ENCODE peak calls at places on chromosome 10, in six cellular contexts. One of them, this sample, is unnamed.

GRCh38 chr10:79446451-79447020 is 1.1 kb upstream of the ZCCHC24 start:
- DNase-seq in A549: peak; percentile 18
- DNase-seq in transverse colon: peak; percentile 58
- DNase-seq in SK-N-SH: peak; percentile 91
- DNase-seq in ovary: peak; percentile 85
- DNase-seq in sigmoid colon: peak; percentile 91
- DNase-seq in this sample: no peak

GRCh38 chr10:101241840-101242707 is 12.8 kb upstream of the LBX1 start:
- DNase-seq in sigmoid colon: no peak
- DNase-seq in A549: no peak
- DNase-seq in ovary: no peak
- DNase-seq in SK-N-SH: no peak
- DNase-seq in transverse colon: no peak
- DNase-seq in this sample: no peak

GRCh38 chr10:95785942-95786669 is 30.1 kb downstream of the ENTPD1 start:
- DNase-seq in ovary: no peak
- DNase-seq in A549: no peak
- DNase-seq in SK-N-SH: no peak
- DNase-seq in sigmoid colon: no peak
- DNase-seq in transverse colon: no peak
- DNase-seq in this sample: no peak

GRCh38 chr10:119737827-119738226 is 12.0 kb downstream of the INPP5F start:
- DNase-seq in sigmoid colon: no peak
- DNase-seq in A549: peak; percentile 94
- DNase-seq in ovary: no peak
- DNase-seq in transverse colon: peak; percentile 30
- DNase-seq in SK-N-SH: no peak
- DNase-seq in this sample: no peak

GRCh38 chr10:124092270-124093075 is 925 bp downstream of the CHST15 start:
- DNase-seq in A549: peak; percentile 62
- DNase-seq in ovary: peak; percentile 81
- DNase-seq in SK-N-SH: peak; percentile 80
- DNase-seq in sigmoid colon: peak; percentile 87
- DNase-seq in transverse colon: peak; percentile 77
- DNase-seq in this sample: no peak

GRCh38 chr10:7679256-7679655 is 12.5 kb upstream of the ITIH5 start:
- DNase-seq in sigmoid colon: no peak
- DNase-seq in ovary: no peak
- DNase-seq in SK-N-SH: no peak
- DNase-seq in transverse colon: no peak
- DNase-seq in A549: no peak
- DNase-seq in this sample: no peak

GRCh38 chr10:58662314-58662713 is 149.6 kb downstream of the BICC1 start:
- DNase-seq in ovary: no peak
- DNase-seq in sigmoid colon: no peak
- DNase-seq in A549: peak; percentile 57
- DNase-seq in SK-N-SH: no peak
- DNase-seq in transverse colon: no peak
- DNase-seq in this sample: no peak

GRCh38 chr10:100829933-100830727 is 82.6 kb upstream of the SLF2 start:
- DNase-seq in A549: no peak
- DNase-seq in ovary: no peak
- DNase-seq in transverse colon: no peak
- DNase-seq in sigmoid colon: peak; percentile 53
- DNase-seq in SK-N-SH: no peak
- DNase-seq in this sample: no peak

GRCh38 chr10:13955426-13955825 is 368.7 kb downstream of the PRPF18 start:
- DNase-seq in A549: no peak
- DNase-seq in SK-N-SH: no peak
- DNase-seq in transverse colon: no peak
- DNase-seq in sigmoid colon: no peak
- DNase-seq in ovary: no peak
- DNase-seq in this sample: no peak

GRCh38 chr10:102647433-102648268 is 3.4 kb downstream of the TRIM8 start:
- DNase-seq in sigmoid colon: no peak
- DNase-seq in SK-N-SH: no peak
- DNase-seq in transverse colon: no peak
- DNase-seq in ovary: no peak
- DNase-seq in A549: no peak
- DNase-seq in this sample: no peak
- H3K4me3 ChIP-seq in sigmoid colon: peak overlapping the region; percentile 81
- H3K4me3 ChIP-seq in SK-N-SH: peak overlapping the region; percentile 56
- H3K4me3 ChIP-seq in transverse colon: peak overlapping the region; percentile 89
- H3K4me3 ChIP-seq in ovary: peak overlapping the region; percentile 69
- H3K4me3 ChIP-seq in A549: no peak overlapping the region
- H3K4me3 ChIP-seq in this sample: peak overlapping the region; percentile 96

DNA sequence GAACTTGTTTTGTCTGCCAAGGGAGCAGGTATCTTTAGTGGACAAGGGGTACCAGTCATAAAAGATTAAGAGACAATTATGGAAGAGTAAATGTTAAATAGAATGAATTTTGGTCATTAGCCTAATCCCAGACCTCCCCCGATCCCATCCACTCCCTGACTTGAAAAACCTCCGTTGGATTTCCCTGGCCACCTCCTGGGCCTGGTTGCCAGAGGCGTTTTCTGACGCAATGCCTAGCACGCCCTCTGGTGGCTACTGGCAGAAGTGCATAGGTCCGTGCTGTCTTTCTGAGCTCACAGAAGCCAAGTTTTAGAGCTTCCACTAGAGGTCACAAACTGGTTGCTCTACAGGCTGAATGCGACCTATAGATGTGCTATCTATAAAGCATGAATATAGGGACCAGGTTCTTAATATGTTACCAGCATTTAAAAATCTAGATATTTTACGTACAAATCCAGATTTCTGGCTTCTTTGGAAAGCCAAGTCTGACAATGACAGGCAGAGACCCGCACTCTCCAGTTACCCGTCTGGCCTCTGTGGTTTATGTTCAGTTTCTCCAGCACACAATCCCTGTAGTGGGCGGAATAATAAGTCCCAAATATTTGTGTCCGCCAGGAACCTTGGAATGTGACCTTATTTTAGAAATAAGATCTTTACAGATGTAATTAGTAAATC is 39.8 kb downstream of the SPOCK2 start:
- DNase-seq in SK-N-SH: peak; percentile 88
- DNase-seq in transverse colon: peak; percentile 94
- DNase-seq in ovary: peak; percentile 96
- DNase-seq in A549: peak; percentile 94
- DNase-seq in sigmoid colon: peak; percentile 95
- DNase-seq in this sample: peak; percentile 98
- TF ChIP-seq EP300 in SK-N-SH: no peak
- TF ChIP-seq EP300 in transverse colon: no peak
- TF ChIP-seq EP300 in ovary: no peak
- TF ChIP-seq EP300 in A549: no peak
- TF ChIP-seq EP300 in sigmoid colon: no peak
- TF ChIP-seq EP300 in this sample: no peak

GRCh38 chr10:110150981-110151380 is 56.4 kb upstream of the MXI1 start:
- DNase-seq in SK-N-SH: no peak
- DNase-seq in ovary: no peak
- DNase-seq in A549: no peak
- DNase-seq in transverse colon: no peak
- DNase-seq in sigmoid colon: no peak
- DNase-seq in this sample: peak; percentile 75
- H3K4me3 ChIP-seq in SK-N-SH: no peak overlapping the region
- H3K4me3 ChIP-seq in ovary: no peak overlapping the region
- H3K4me3 ChIP-seq in A549: no peak overlapping the region
- H3K4me3 ChIP-seq in transverse colon: no peak overlapping the region
- H3K4me3 ChIP-seq in sigmoid colon: no peak overlapping the region
- H3K4me3 ChIP-seq in this sample: no peak overlapping the region

GRCh38 chr10:3241128-3242057 is 68.8 kb upstream of the PITRM1 start:
- DNase-seq in A549: no peak
- DNase-seq in ovary: no peak
- DNase-seq in transverse colon: no peak
- DNase-seq in SK-N-SH: no peak
- DNase-seq in sigmoid colon: no peak
- DNase-seq in this sample: no peak
- TF ChIP-seq EP300 in A549: no peak
- TF ChIP-seq EP300 in ovary: no peak
- TF ChIP-seq EP300 in transverse colon: no peak
- TF ChIP-seq EP300 in SK-N-SH: no peak
- TF ChIP-seq EP300 in sigmoid colon: no peak
- TF ChIP-seq EP300 in this sample: no peak

DNA sequence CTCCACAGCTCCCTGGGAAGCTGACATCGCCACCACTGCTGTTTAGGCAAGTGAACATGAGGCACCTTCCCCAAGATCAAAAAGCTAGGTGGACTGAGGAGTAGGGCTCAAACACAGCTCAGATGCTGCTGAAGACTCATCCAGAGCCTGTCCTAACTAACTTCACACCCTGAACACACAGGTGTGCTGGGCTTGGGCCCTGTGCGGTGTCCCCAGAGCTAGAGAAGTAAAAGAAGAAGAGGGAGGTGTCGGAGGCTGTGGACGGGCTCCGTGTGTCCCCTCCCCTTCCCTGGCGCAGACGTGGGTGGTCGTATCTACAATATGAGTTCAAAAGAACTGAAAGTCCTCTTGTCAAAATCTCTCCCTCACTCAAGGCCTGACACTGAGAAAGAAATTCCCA is 373.4 kb upstream of the MGMT start:
- DNase-seq in transverse colon: no peak
- DNase-seq in sigmoid colon: no peak
- DNase-seq in A549: no peak
- DNase-seq in SK-N-SH: no peak
- DNase-seq in ovary: no peak
- DNase-seq in this sample: no peak
- H3K4me3 ChIP-seq in transverse colon: no peak overlapping the region
- H3K4me3 ChIP-seq in sigmoid colon: no peak overlapping the region
- H3K4me3 ChIP-seq in A549: no peak overlapping the region
- H3K4me3 ChIP-seq in SK-N-SH: no peak overlapping the region
- H3K4me3 ChIP-seq in ovary: no peak overlapping the region
- H3K4me3 ChIP-seq in this sample: no peak overlapping the region

DNA sequence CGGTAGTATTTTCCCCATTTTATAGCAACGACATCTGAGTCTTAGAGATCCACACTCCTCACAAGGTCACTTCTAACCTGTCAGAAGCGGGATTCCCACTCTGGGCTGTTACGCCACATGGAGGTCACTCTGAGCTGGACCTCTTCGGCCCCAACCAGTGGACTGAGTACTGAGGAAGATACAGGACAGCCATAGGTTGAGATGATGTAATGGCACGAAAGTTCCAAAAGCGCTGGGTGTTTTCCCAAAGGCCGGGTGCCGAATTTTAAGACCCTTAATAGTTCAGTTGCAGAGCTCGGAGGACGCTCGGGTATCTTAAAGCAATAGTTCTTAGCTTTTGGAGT is 699 bp downstream of the GHITM start:
- DNase-seq in sigmoid colon: no peak
- DNase-seq in A549: no peak
- DNase-seq in transverse colon: no peak
- DNase-seq in ovary: no peak
- DNase-seq in SK-N-SH: peak; percentile 20
- DNase-seq in this sample: no peak
- TF ChIP-seq EP300 in sigmoid colon: no peak
- TF ChIP-seq EP300 in A549: no peak
- TF ChIP-seq EP300 in transverse colon: no peak
- TF ChIP-seq EP300 in ovary: no peak
- TF ChIP-seq EP300 in SK-N-SH: no peak
- TF ChIP-seq EP300 in this sample: no peak